ENCODE peak calls at places on chromosome 20, in four cellular contexts. D is GM12878, L is K562, X is H1. R is an unnamed sample.
A peak's percentile ranks its signal among the peaks of the same experiment; 100 is the strongest.

GRCh38 chr20:24949756-24950127 is 673 bp downstream of the CST7 start:
- DNase-seq in D (no peak), L (peak; percentile 18), X (no peak), R (no peak)

GRCh38 chr20:42938486-42939205 is 251.1 kb downstream of the PTPRT start:
- DNase-seq in X (no peak), L (no peak), D (no peak), R (no peak)

GRCh38 chr20:2740702-2741101 is 48.1 kb downstream of the EBF4 start:
- DNase-seq in X (no peak), L (no peak), D (no peak), R (no peak)

GRCh38 chr20:6744805-6745204 is 22.7 kb upstream of the BMP2 start:
- DNase-seq in D (no peak), L (no peak), X (no peak), R (no peak)

GRCh38 chr20:36541227-36542018 is at the start of gene MYL9:
- DNase-seq in L (peak; percentile 82), X (no peak), D (no peak), R (no peak)

GRCh38 chr20:43188861-43189613 is 669 bp downstream of the PTPRT start:
- DNase-seq in L (no peak), X (no peak), D (no peak), R (peak; percentile 53)

GRCh38 chr20:8196096-8196495 is 64.0 kb downstream of the PLCB1 start:
- DNase-seq in X (no peak), L (no peak), D (no peak), R (no peak)

GRCh38 chr20:55488593-55488992 is 516.7 kb downstream of the CBLN4 start:
- DNase-seq in X (no peak), L (no peak), D (no peak), R (no peak)

GRCh38 chr20:37521091-37521771 is at the start of gene NNAT:
- DNase-seq in L (no peak), D (no peak), X (no peak), R (peak; percentile 88)

GRCh38 chr20:43925215-43925614 is 10.6 kb downstream of the TOX2 start:
- DNase-seq in D (peak; percentile 34), X (no peak), L (no peak), R (no peak)

GRCh38 chr20:3875378-3875974 is 13.7 kb upstream of the PANK2 start:
- DNase-seq in X (no peak), L (no peak), D (no peak), R (no peak)

GRCh38 chr20:45611054-45611453 is 18.5 kb upstream of the WFDC10A start:
- DNase-seq in L (peak; percentile 41), X (no peak), D (no peak), R (no peak)

GRCh38 chr20:61773081-61773631 is 292.5 kb downstream of the TAF4 start:
- DNase-seq in X (no peak), L (no peak), D (no peak), R (no peak)

GRCh38 chr20:20573797-20574196 is 138.6 kb downstream of the RALGAPA2 start:
- DNase-seq in D (no peak), L (no peak), X (no peak), R (no peak)

GRCh38 chr20:24405810-24406209 is 63.6 kb upstream of the SYNDIG1 start:
- DNase-seq in L (no peak), D (no peak), X (no peak), R (no peak)

GRCh38 chr20:5845686-5846651 is 95.8 kb downstream of the SHLD1 start:
- DNase-seq in L (no peak), X (no peak), D (peak; percentile 12), R (peak; percentile 38)

DNA sequence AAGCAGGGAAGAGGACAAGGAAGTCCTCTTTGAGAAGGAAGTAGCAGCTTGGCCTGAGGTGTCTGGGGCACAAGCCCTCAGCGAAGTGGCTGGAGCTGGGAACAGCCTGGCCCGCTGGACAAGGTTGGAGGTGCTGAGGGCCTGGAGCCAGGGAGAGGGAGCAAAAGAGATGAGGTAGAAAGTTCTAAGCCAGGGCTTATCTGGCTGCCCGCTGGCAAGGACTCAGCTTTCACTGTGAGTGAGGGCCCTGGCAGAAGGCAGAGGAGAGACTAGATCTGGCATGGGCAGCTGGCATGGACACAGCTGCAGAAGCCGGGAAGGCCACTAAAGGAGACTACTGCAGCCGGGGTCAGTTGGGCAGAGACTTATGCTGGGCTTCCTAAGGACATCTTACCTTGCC is 21.8 kb upstream of the PCMTD2 start:
- DNase-seq in D (no peak), L (no peak), X (no peak), R (no peak)
- TF ChIP-seq NRF1 in D (no peak), L (no peak), X (no peak), R (no peak)

GRCh38 chr20:34190262-34190661 is 51.0 kb upstream of the ASIP start:
- DNase-seq in L (no peak), X (no peak), D (no peak), R (no peak)
- TF ChIP-seq NRF1 in L (no peak), X (no peak), D (no peak), R (no peak)

DNA sequence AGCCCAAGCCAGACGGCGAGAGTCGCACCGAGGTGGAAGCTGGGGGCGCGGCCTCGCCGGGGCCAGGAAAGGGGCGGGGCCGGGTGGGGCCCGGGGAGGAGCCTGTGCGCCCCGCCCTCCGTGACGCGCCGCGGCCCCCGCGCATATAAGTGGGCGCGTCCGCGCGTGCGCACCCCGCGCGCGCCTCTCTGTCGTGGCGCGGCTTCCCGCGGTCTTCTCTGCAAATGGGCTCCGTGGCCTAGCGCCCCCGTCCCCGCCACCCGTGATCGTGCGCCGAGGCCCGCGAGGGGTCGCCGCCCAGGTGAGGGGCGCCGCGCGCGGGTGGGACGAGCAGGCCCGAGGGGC is at the start of gene PPDPF:
- DNase-seq in X (peak; percentile 39), L (peak; percentile 99), D (no peak), R (peak; percentile 100)
- TF ChIP-seq NRF1 in X (peak; percentile 36), L (peak; percentile 86), D (peak; percentile 65), R (peak; percentile 78)

GRCh38 chr20:59004763-59005522 is 2.1 kb downstream of the CTSZ start:
- DNase-seq in X (no peak), L (no peak), D (peak; percentile 94), R (no peak)
- TF ChIP-seq NRF1 in X (no peak), L (no peak), D (no peak), R (no peak)